ENCODE peak calls at places on chromosome 7, in four cellular contexts. Y, M, R and D are unnamed samples.

GRCh38 chr7:99788554-99788953 is 4.6 kb upstream of the CYP3A4 start:
- DNase-seq in Y (no peak), M (no peak), R (no peak), D (no peak)

GRCh38 chr7:18607025-18607424 is 111.5 kb downstream of the HDAC9 start:
- DNase-seq in Y (peak; percentile 64), M (peak; percentile 19), R (no peak), D (no peak)

GRCh38 chr7:55550010-55550409 is 22.3 kb downstream of the VOPP1 start:
- DNase-seq in Y (no peak), M (no peak), R (no peak), D (no peak)

GRCh38 chr7:36192050-36192824 is 39.2 kb downstream of the EEPD1 start:
- DNase-seq in Y (peak; percentile 98), M (no peak), R (no peak), D (no peak)

GRCh38 chr7:36141351-36141750 is 11.7 kb upstream of the EEPD1 start:
- DNase-seq in Y (no peak), M (no peak), R (no peak), D (no peak)

GRCh38 chr7:82443801-82444219 is 233 bp upstream of the CACNA2D1 start:
- DNase-seq in Y (peak; percentile 91), M (peak; percentile 93), R (peak; percentile 84), D (no peak)

GRCh38 chr7:36116347-36117200 is 36.5 kb upstream of the EEPD1 start:
- DNase-seq in Y (no peak), M (no peak), R (no peak), D (no peak)

GRCh38 chr7:64787295-64787694 is 6.9 kb upstream of the ZNF138 start:
- DNase-seq in Y (no peak), M (no peak), R (no peak), D (no peak)

GRCh38 chr7:32049599-32049998 is 20.6 kb downstream of the PDE1C start:
- DNase-seq in Y (no peak), M (no peak), R (no peak), D (no peak)

GRCh38 chr7:3981281-3981680 is 680.2 kb downstream of the SDK1 start:
- DNase-seq in Y (no peak), M (no peak), R (no peak), D (no peak)

GRCh38 chr7:121187676-121188075 is 141.1 kb upstream of the WNT16 start:
- DNase-seq in Y (peak; percentile 16), M (no peak), R (no peak), D (no peak)

GRCh38 chr7:28045592-28045991 is 135.0 kb downstream of the JAZF1 start:
- DNase-seq in Y (no peak), M (no peak), R (no peak), D (no peak)

GRCh38 chr7:69342154-69342884 is 256.0 kb upstream of the AUTS2 start:
- DNase-seq in Y (no peak), M (no peak), R (no peak), D (no peak)

GRCh38 chr7:73715648-73716317 is 3.7 kb downstream of the STX1A start:
- DNase-seq in Y (peak; percentile 98), M (no peak), R (no peak), D (no peak)

GRCh38 chr7:73774923-73775322 is 4.9 kb upstream of the CLDN3 start:
- DNase-seq in Y (peak; percentile 44), M (no peak), R (no peak), D (no peak)

GRCh38 chr7:148982596-148983219 is 45.6 kb downstream of the PDIA4 start:
- DNase-seq in Y (peak; percentile 53), M (peak; percentile 58), R (no peak), D (no peak)

GRCh38 chr7:57403601-57404342 is 46.2 kb upstream of the ZNF716 start:
- DNase-seq in Y (no peak), M (no peak), R (no peak), D (no peak)

GRCh38 chr7:113109718-113110117 is 8.6 kb downstream of the SMIM30 start:
- DNase-seq in Y (no peak), M (no peak), R (no peak), D (no peak)

GRCh38 chr7:151371266-151371665 is 29.7 kb downstream of the NUB1 start:
- DNase-seq in Y (no peak), M (no peak), R (no peak), D (peak; percentile 19)

GRCh38 chr7:29627631-29628030 is 64.0 kb downstream of the PRR15 start:
- DNase-seq in Y (no peak), M (no peak), R (no peak), D (no peak)

GRCh38 chr7:17941171-17941490 is 837 bp upstream of the SNX13 start:
- DNase-seq in Y (no peak), M (peak; percentile 16), R (no peak), D (no peak)

GRCh38 chr7:133051719-133052118 is 30.2 kb downstream of the CHCHD3 start:
- DNase-seq in Y (no peak), M (peak; percentile 38), R (no peak), D (no peak)

GRCh38 chr7:133053321-133053891 is 28.5 kb downstream of the CHCHD3 start:
- DNase-seq in Y (peak; percentile 97), M (no peak), R (no peak), D (no peak)

GRCh38 chr7:133051066-133051465 is 30.8 kb downstream of the CHCHD3 start:
- DNase-seq in Y (peak; percentile 68), M (peak; percentile 57), R (no peak), D (no peak)

GRCh38 chr7:133052826-133053225 is 29.1 kb downstream of the CHCHD3 start:
- DNase-seq in Y (no peak), M (no peak), R (no peak), D (no peak)

GRCh38 chr7:133052357-133052756 is 29.5 kb downstream of the CHCHD3 start:
- DNase-seq in Y (no peak), M (no peak), R (no peak), D (no peak)
- H2AK5ac ChIP-seq in Y (peak overlapping the region; percentile 28), M (no peak overlapping the region), R (no peak overlapping the region), D (no peak overlapping the region)

GRCh38 chr7:126702242-126703016 is 550.3 kb downstream of the GRM8 start:
- DNase-seq in Y (no peak), M (no peak), R (no peak), D (no peak)

GRCh38 chr7:126698909-126699308 is 553.8 kb downstream of the GRM8 start:
- DNase-seq in Y (no peak), M (no peak), R (no peak), D (no peak)

GRCh38 chr7:126698446-126698845 is 554.3 kb downstream of the GRM8 start:
- DNase-seq in Y (no peak), M (no peak), R (no peak), D (no peak)

GRCh38 chr7:126699707-126700106 is 553.0 kb downstream of the GRM8 start:
- DNase-seq in Y (no peak), M (no peak), R (no peak), D (no peak)

DNA sequence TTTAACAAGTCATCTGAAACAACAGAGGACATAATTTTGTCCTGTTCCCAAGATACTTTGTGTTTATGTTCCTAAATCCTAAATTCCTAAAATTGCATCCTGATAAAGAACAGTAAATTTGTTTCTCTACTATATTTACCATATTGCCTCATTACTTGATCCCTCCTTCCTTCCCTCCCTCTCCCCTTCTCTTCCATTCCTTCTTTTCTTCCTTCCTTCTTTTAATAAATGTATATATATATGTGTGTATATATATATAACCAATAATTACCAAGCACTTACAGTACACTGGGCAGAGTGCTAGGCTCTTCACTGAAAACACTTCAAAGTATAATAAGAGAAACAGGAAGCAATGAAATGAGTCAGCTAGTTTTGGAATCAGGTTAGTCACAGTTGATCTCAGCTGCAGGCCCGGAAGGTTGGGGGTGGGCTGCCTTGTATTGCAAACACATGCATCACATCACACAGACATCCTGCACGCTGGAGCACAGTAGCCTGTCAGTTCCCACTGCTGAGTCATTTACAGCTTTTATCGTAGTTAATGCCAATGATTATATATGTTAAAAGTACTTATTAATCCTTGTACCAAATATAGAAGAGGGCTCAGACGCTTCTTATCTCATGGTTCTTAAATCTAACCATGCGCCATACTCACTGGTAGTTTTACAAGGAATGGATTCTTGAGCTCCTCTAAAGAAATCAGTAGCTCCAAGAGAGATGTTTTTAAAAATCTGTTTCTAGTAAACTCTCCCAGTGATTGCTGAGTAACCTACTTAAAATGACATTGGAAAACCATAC is 551.7 kb downstream of the GRM8 start:
- DNase-seq in Y (peak; percentile 78), M (peak; percentile 93), R (peak; percentile 81), D (peak; percentile 43)
- H3K9ac ChIP-seq in Y (no peak overlapping the region), M (no peak overlapping the region), R (no peak overlapping the region), D (no peak overlapping the region)

GRCh38 chr7:16813232-16813616 is 8.4 kb upstream of the AGR2 start:
- DNase-seq in Y (no peak), M (no peak), R (no peak), D (no peak)
- H3K23ac ChIP-seq in Y (no peak overlapping the region), M (no peak overlapping the region), R (no peak overlapping the region), D (no peak overlapping the region)

GRCh38 chr7:44638611-44639557 is 32.5 kb downstream of the OGDH start:
- DNase-seq in Y (peak; percentile 75), M (peak; percentile 76), R (peak; percentile 64), D (peak; percentile 48)

GRCh38 chr7:44636926-44637325 is 30.5 kb downstream of the OGDH start:
- DNase-seq in Y (no peak), M (no peak), R (no peak), D (no peak)

GRCh38 chr7:44639701-44640321 is 33.4 kb downstream of the OGDH start:
- DNase-seq in Y (peak; percentile 91), M (peak; percentile 74), R (peak; percentile 48), D (no peak)

GRCh38 chr7:44636041-44636580 is 29.7 kb downstream of the OGDH start:
- DNase-seq in Y (no peak), M (no peak), R (no peak), D (no peak)

DNA sequence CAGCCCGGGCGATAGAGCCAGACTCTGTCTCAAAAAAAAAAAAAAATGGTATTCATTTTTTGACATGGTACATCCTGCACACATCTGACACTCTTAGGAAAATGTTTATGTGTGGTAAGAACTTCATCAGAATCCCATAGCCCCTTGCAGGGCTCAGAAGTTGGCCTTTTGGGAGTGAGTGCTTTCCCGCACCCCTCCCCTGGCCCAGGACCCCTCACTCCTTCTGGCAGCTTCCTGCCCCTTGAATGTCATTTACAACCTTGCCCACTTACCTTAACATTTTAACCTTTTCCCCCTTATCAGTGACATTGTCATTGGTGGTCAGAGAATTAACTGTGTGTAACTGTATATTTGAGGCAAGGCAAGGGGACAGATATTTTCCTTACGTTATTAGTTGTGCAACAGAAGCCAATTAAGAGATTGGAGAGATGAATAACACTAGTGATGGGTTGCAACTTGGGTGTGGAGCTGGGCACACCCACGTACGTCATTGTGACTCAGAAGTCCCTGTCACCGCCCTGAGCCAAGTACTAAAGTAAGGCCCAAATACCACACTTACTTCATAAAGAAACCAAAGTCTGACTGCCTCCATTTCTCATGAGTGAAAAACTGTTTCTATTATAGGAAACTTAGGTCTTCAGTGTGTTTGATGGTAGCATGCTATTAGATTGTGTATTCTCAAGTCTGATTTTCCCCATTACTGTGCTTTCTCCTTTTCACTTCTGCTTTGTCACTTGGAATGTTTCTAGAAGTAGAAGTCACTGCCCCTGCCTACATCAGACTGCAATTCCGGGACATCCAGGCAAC is 31.6 kb downstream of the OGDH start:
- DNase-seq in Y (peak; percentile 89), M (no peak), R (no peak), D (peak; percentile 23)
- H2AK5ac ChIP-seq in Y (peak overlapping the region; percentile 96), M (no peak overlapping the region), R (no peak overlapping the region), D (no peak overlapping the region)